ENCODE peak calls at places on chromosomes 4 and X, in five cellular contexts. I, E, P, K and Q are unnamed samples.

GRCh38 chr4:51901363-51901762 is 58.4 kb downstream of the DCUN1D4 start:
- DNase-seq in K (no peak), E (no peak), I (no peak), P (no peak), Q (no peak)

GRCh38 chr4:88900432-88900831 is 156.6 kb downstream of the FAM13A start:
- DNase-seq in P (no peak), K (no peak), E (no peak), I (no peak), Q (no peak)

GRCh38 chrX:375181-376036 is 11.3 kb downstream of the PPP2R3B start:
- DNase-seq in K (no peak), P (no peak), E (no peak), I (no peak), Q (no peak)

GRCh38 chrX:16695079-16695676 is 17.3 kb downstream of the CTPS2 start:
- DNase-seq in E (peak; percentile 67), P (no peak), I (peak; percentile 29), K (no peak), Q (no peak)

GRCh38 chrX:46665232-46666162 is 91.9 kb downstream of the CHST7 start:
- DNase-seq in I (no peak), K (no peak), E (no peak), P (no peak), Q (no peak)

GRCh38 chr4:163542275-163542674 is 47.8 kb downstream of the TMA16 start:
- DNase-seq in K (no peak), I (no peak), E (no peak), P (no peak), Q (no peak)

GRCh38 chr4:41748788-41749445 is 392 bp upstream of the PHOX2B start:
- DNase-seq in I (no peak), E (no peak), P (no peak), K (no peak), Q (no peak)

GRCh38 chrX:50117477-50117876 is 83.3 kb downstream of the AKAP4 start:
- DNase-seq in I (no peak), P (no peak), E (no peak), K (no peak), Q (no peak)

GRCh38 chrX:9642270-9642995 is 123.2 kb downstream of the GPR143 start:
- DNase-seq in P (no peak), I (no peak), K (no peak), E (no peak), Q (no peak)

GRCh38 chrX:46279214-46279924 is 265.9 kb downstream of the ZNF674 start:
- DNase-seq in K (no peak), E (no peak), I (no peak), P (peak; percentile 11), Q (no peak)

GRCh38 chrX:14476169-14476568 is 53.2 kb upstream of the GLRA2 start:
- DNase-seq in I (no peak), P (no peak), K (no peak), E (no peak), Q (no peak)

GRCh38 chr4:11904117-11904535 is 475.4 kb upstream of the HS3ST1 start:
- DNase-seq in P (no peak), I (no peak), E (no peak), K (no peak), Q (no peak)

GRCh38 chr4:114384629-114385028 is 214.0 kb upstream of the UGT8 start:
- DNase-seq in E (no peak), K (no peak), P (no peak), I (peak; percentile 18), Q (no peak)

GRCh38 chrX:2894885-2895292 is 34.2 kb downstream of the ARSD start:
- DNase-seq in K (no peak), I (peak; percentile 37), E (peak; percentile 64), P (no peak), Q (no peak)

GRCh38 chr4:182062936-182063335 is 180.3 kb upstream of the TENM3 start:
- DNase-seq in P (no peak), K (no peak), I (no peak), E (no peak), Q (no peak)

GRCh38 chr4:160026720-160027119 is 923.8 kb downstream of the RAPGEF2 start:
- DNase-seq in P (peak; percentile 5), K (no peak), I (no peak), E (no peak), Q (no peak)

GRCh38 chr4:123444298-123444731 is 47.7 kb downstream of the SPRY1 start:
- DNase-seq in K (peak; percentile 43), E (peak; percentile 21), I (peak; percentile 93), P (peak; percentile 43), Q (peak; percentile 45)

GRCh38 chr4:157128395-157128794 is 52.4 kb downstream of the GLRB start:
- DNase-seq in E (no peak), I (no peak), P (no peak), K (no peak), Q (no peak)

GRCh38 chr4:89836897-89837384 is at the start of gene SNCA:
- DNase-seq in E (peak; percentile 74), P (peak; percentile 38), K (peak; percentile 60), I (no peak), Q (no peak)

GRCh38 chr4:115575851-115576250 is 462.4 kb upstream of the NDST4 start:
- DNase-seq in P (no peak), I (no peak), E (no peak), K (no peak), Q (no peak)

GRCh38 chr4:164039482-164039881 is 545.0 kb downstream of the TMA16 start:
- DNase-seq in K (no peak), P (no peak), I (no peak), E (no peak), Q (no peak)

GRCh38 chr4:10002278-10002677 is 19.0 kb downstream of the SLC2A9 start:
- DNase-seq in P (no peak), I (peak; percentile 45), E (no peak), K (no peak), Q (no peak)

GRCh38 chr4:83582289-83582756 is 46.4 kb downstream of the GPAT3 start:
- DNase-seq in I (no peak), E (no peak), K (no peak), P (no peak), Q (no peak)

GRCh38 chr4:122117743-122118142 is 34.4 kb upstream of the BLTP1 start:
- DNase-seq in K (no peak), E (no peak), I (no peak), P (no peak), Q (no peak)

GRCh38 chr4:87304659-87305277 is 17.9 kb downstream of the HSD17B13 start:
- DNase-seq in P (no peak), K (no peak), I (no peak), E (peak; percentile 18), Q (no peak)

GRCh38 chrX:48939417-48940228 is 17.8 kb downstream of the OTUD5 start:
- DNase-seq in E (no peak), I (no peak), P (no peak), K (no peak), Q (peak; percentile 59)

GRCh38 chrX:35499071-35499862 is 298.9 kb upstream of the MAGEB16 start:
- DNase-seq in I (no peak), P (no peak), E (no peak), K (no peak), Q (no peak)

GRCh38 chr4:147901388-147901787 is 169.5 kb downstream of the ARHGAP10 start:
- DNase-seq in I (no peak), E (no peak), P (no peak), K (no peak), Q (no peak)

GRCh38 chrX:7270018-7270417 is 122.1 kb upstream of the PUDP start:
- DNase-seq in I (no peak), P (no peak), E (no peak), K (no peak), Q (no peak)

GRCh38 chrX:20067709-20068315 is 48.9 kb downstream of the MAP7D2 start:
- DNase-seq in P (no peak), K (no peak), I (no peak), E (no peak), Q (no peak)

GRCh38 chr4:143558823-143559756 is 45.6 kb downstream of the SMARCA5 start:
- DNase-seq in P (peak; percentile 35), I (peak; percentile 86), E (no peak), K (peak; percentile 78), Q (peak; percentile 50)

GRCh38 chrX:9765737-9766098 is at the start of gene GPR143:
- DNase-seq in I (no peak), P (no peak), K (no peak), E (no peak), Q (no peak)

GRCh38 chrX:140038842-140039241 is 73.5 kb upstream of the CXorf66 start:
- DNase-seq in P (no peak), E (no peak), K (no peak), I (no peak), Q (no peak)
- TF ChIP-seq SUZ12 in P (no peak), E (no peak), K (no peak), I (no peak), Q (no peak)

DNA sequence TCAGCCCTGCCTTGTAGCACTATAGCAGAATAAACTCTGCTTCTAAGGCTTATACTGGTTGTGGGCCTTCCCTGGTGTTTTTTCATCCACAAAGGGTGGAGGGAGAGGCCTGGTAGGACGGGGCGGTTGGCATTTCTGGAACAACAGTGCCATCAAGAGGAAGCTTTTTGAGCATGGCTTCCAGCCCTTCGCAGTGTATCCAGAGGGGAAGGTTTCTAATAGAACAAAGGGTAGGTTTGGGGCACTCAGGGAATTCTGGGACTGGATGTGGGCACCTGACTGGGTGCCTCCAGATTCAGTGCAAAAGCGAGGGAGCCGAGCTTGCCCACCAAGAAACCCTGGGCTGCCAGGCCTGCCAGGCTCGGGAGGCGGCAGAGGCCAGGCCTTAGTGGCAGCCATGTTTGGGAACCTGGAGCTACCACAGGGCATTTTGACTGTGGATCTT is 229.6 kb upstream of the AGTR2 start:
- DNase-seq in I (peak; percentile 83), P (peak; percentile 59), E (peak; percentile 83), K (peak; percentile 17), Q (peak; percentile 43)
- TF ChIP-seq SUZ12 in I (no peak), P (no peak), E (no peak), K (no peak), Q (no peak)

GRCh38 chr4:16315451-16315850 is 89.2 kb upstream of the TAPT1 start:
- DNase-seq in E (no peak), K (no peak), P (no peak), I (no peak), Q (no peak)
- TF ChIP-seq SUZ12 in E (no peak), K (no peak), P (no peak), I (no peak), Q (no peak)

GRCh38 chrX:121579016-121579760 is 531.8 kb downstream of the GLUD2 start:
- DNase-seq in E (peak; percentile 16), K (no peak), I (peak; percentile 7), P (no peak), Q (peak; percentile 4)

DNA sequence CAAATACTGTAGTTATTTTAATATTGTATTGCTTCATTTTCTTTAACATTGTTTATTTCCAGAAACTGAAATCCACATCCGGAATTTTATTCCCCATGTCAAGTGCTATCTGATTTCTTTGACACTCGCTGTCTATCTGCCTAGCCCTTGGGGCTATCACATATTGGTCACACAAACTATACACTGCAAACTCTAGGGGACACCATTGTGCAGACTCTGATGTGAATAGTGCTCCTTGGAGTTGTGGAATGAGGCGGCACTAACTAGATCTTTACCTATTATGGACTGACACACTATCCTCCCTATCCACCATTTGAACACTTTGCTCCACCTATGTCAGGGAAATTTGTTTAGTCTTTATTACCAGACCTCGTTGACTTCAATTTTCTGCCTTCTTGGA is 534.5 kb downstream of the GLUD2 start:
- DNase-seq in K (no peak), E (no peak), I (no peak), P (no peak), Q (no peak)
- TF ChIP-seq SUZ12 in K (no peak), E (no peak), I (no peak), P (no peak), Q (no peak)